ENCODE peak calls at places on chromosomes 1 and 21, in four cellular contexts. One of them, this sample, is unnamed.

GRCh38 chr21:27681841-27682240 is 715.0 kb upstream of the ADAMTS5 start:
- DNase-seq in heart left ventricle: no peak
- DNase-seq in activated CD4-positive, alpha-beta T cell treated with anti-CD3 and anti-CD28 coated beads, Interleukin-2, amount 50 U/mL, for 1 hour: no peak
- DNase-seq in NCI-H1092: no peak
- DNase-seq in this sample: no peak

GRCh38 chr1:152392909-152393308 is 21.2 kb downstream of the CRNN start:
- DNase-seq in heart left ventricle: no peak
- DNase-seq in activated CD4-positive, alpha-beta T cell treated with anti-CD3 and anti-CD28 coated beads, Interleukin-2, amount 50 U/mL, for 1 hour: no peak
- DNase-seq in NCI-H1092: no peak
- DNase-seq in this sample: no peak

GRCh38 chr1:41328011-41328615 is 33.1 kb upstream of the FOXO6 start:
- DNase-seq in heart left ventricle: no peak
- DNase-seq in activated CD4-positive, alpha-beta T cell treated with anti-CD3 and anti-CD28 coated beads, Interleukin-2, amount 50 U/mL, for 1 hour: no peak
- DNase-seq in NCI-H1092: no peak
- DNase-seq in this sample: no peak

GRCh38 chr1:224358288-224358687 is 1.6 kb downstream of the CNIH4 start:
- DNase-seq in heart left ventricle: no peak
- DNase-seq in activated CD4-positive, alpha-beta T cell treated with anti-CD3 and anti-CD28 coated beads, Interleukin-2, amount 50 U/mL, for 1 hour: no peak
- DNase-seq in NCI-H1092: no peak
- DNase-seq in this sample: no peak

GRCh38 chr1:7678491-7679158 is 92.5 kb upstream of the VAMP3 start:
- DNase-seq in heart left ventricle: no peak
- DNase-seq in activated CD4-positive, alpha-beta T cell treated with anti-CD3 and anti-CD28 coated beads, Interleukin-2, amount 50 U/mL, for 1 hour: no peak
- DNase-seq in NCI-H1092: no peak
- DNase-seq in this sample: peak; percentile 9

GRCh38 chr1:147579532-147580199 is 38.4 kb downstream of the BCL9 start:
- DNase-seq in heart left ventricle: no peak
- DNase-seq in activated CD4-positive, alpha-beta T cell treated with anti-CD3 and anti-CD28 coated beads, Interleukin-2, amount 50 U/mL, for 1 hour: no peak
- DNase-seq in NCI-H1092: no peak
- DNase-seq in this sample: no peak

GRCh38 chr1:185939142-185939541 is 205.0 kb downstream of the HMCN1 start:
- DNase-seq in heart left ventricle: no peak
- DNase-seq in activated CD4-positive, alpha-beta T cell treated with anti-CD3 and anti-CD28 coated beads, Interleukin-2, amount 50 U/mL, for 1 hour: no peak
- DNase-seq in NCI-H1092: no peak
- DNase-seq in this sample: no peak

GRCh38 chr1:11831945-11832725 is 15.4 kb downstream of the NPPA start:
- DNase-seq in heart left ventricle: no peak
- DNase-seq in activated CD4-positive, alpha-beta T cell treated with anti-CD3 and anti-CD28 coated beads, Interleukin-2, amount 50 U/mL, for 1 hour: no peak
- DNase-seq in NCI-H1092: peak; percentile 54
- DNase-seq in this sample: no peak

GRCh38 chr1:91791103-91791502 is 94.8 kb downstream of the TGFBR3 start:
- DNase-seq in heart left ventricle: no peak
- DNase-seq in activated CD4-positive, alpha-beta T cell treated with anti-CD3 and anti-CD28 coated beads, Interleukin-2, amount 50 U/mL, for 1 hour: no peak
- DNase-seq in NCI-H1092: no peak
- DNase-seq in this sample: no peak

GRCh38 chr1:9399510-9400424 is 107.1 kb downstream of the SPSB1 start:
- DNase-seq in heart left ventricle: peak; percentile 47
- DNase-seq in activated CD4-positive, alpha-beta T cell treated with anti-CD3 and anti-CD28 coated beads, Interleukin-2, amount 50 U/mL, for 1 hour: no peak
- DNase-seq in NCI-H1092: peak; percentile 55
- DNase-seq in this sample: peak; percentile 49

GRCh38 chr1:16386454-16387113 is 19.5 kb downstream of the SZRD1 start:
- DNase-seq in heart left ventricle: no peak
- DNase-seq in activated CD4-positive, alpha-beta T cell treated with anti-CD3 and anti-CD28 coated beads, Interleukin-2, amount 50 U/mL, for 1 hour: no peak
- DNase-seq in NCI-H1092: no peak
- DNase-seq in this sample: peak; percentile 80

GRCh38 chr1:114458208-114458777 is 52.7 kb downstream of the TRIM33 start:
- DNase-seq in heart left ventricle: no peak
- DNase-seq in activated CD4-positive, alpha-beta T cell treated with anti-CD3 and anti-CD28 coated beads, Interleukin-2, amount 50 U/mL, for 1 hour: no peak
- DNase-seq in NCI-H1092: no peak
- DNase-seq in this sample: no peak

GRCh38 chr21:26595971-26596370 is 22.9 kb upstream of the CYYR1 start:
- DNase-seq in heart left ventricle: no peak
- DNase-seq in activated CD4-positive, alpha-beta T cell treated with anti-CD3 and anti-CD28 coated beads, Interleukin-2, amount 50 U/mL, for 1 hour: no peak
- DNase-seq in NCI-H1092: no peak
- DNase-seq in this sample: no peak

GRCh38 chr1:81118550-81118949 is 682.2 kb upstream of the ADGRL2 start:
- DNase-seq in heart left ventricle: no peak
- DNase-seq in activated CD4-positive, alpha-beta T cell treated with anti-CD3 and anti-CD28 coated beads, Interleukin-2, amount 50 U/mL, for 1 hour: no peak
- DNase-seq in NCI-H1092: no peak
- DNase-seq in this sample: no peak

GRCh38 chr1:186236921-186237320 is 138.1 kb downstream of the TPR start:
- DNase-seq in heart left ventricle: no peak
- DNase-seq in activated CD4-positive, alpha-beta T cell treated with anti-CD3 and anti-CD28 coated beads, Interleukin-2, amount 50 U/mL, for 1 hour: no peak
- DNase-seq in NCI-H1092: no peak
- DNase-seq in this sample: no peak

GRCh38 chr1:169100208-169100882 is 6.1 kb upstream of the ATP1B1 start:
- DNase-seq in heart left ventricle: no peak
- DNase-seq in activated CD4-positive, alpha-beta T cell treated with anti-CD3 and anti-CD28 coated beads, Interleukin-2, amount 50 U/mL, for 1 hour: no peak
- DNase-seq in NCI-H1092: no peak
- DNase-seq in this sample: no peak

GRCh38 chr1:192929606-192930005 is 120.8 kb downstream of the RGS2 start:
- DNase-seq in heart left ventricle: no peak
- DNase-seq in activated CD4-positive, alpha-beta T cell treated with anti-CD3 and anti-CD28 coated beads, Interleukin-2, amount 50 U/mL, for 1 hour: no peak
- DNase-seq in NCI-H1092: no peak
- DNase-seq in this sample: no peak

GRCh38 chr1:29603622-29604021 is 367.3 kb downstream of the PTPRU start:
- DNase-seq in heart left ventricle: no peak
- DNase-seq in activated CD4-positive, alpha-beta T cell treated with anti-CD3 and anti-CD28 coated beads, Interleukin-2, amount 50 U/mL, for 1 hour: no peak
- DNase-seq in NCI-H1092: no peak
- DNase-seq in this sample: no peak

GRCh38 chr1:154944422-154945159 is 8.1 kb upstream of the PMVK start:
- DNase-seq in heart left ventricle: no peak
- DNase-seq in activated CD4-positive, alpha-beta T cell treated with anti-CD3 and anti-CD28 coated beads, Interleukin-2, amount 50 U/mL, for 1 hour: no peak
- DNase-seq in NCI-H1092: no peak
- DNase-seq in this sample: no peak

GRCh38 chr1:44289530-44289929 is 65.5 kb downstream of the ERI3 start:
- DNase-seq in heart left ventricle: no peak
- DNase-seq in activated CD4-positive, alpha-beta T cell treated with anti-CD3 and anti-CD28 coated beads, Interleukin-2, amount 50 U/mL, for 1 hour: no peak
- DNase-seq in NCI-H1092: peak; percentile 77
- DNase-seq in this sample: no peak

GRCh38 chr21:46307625-46308024 is 16.0 kb downstream of the C21orf58 start:
- DNase-seq in heart left ventricle: no peak
- DNase-seq in activated CD4-positive, alpha-beta T cell treated with anti-CD3 and anti-CD28 coated beads, Interleukin-2, amount 50 U/mL, for 1 hour: no peak
- DNase-seq in NCI-H1092: no peak
- DNase-seq in this sample: no peak

GRCh38 chr1:241902376-241903067 is 54.5 kb downstream of the EXO1 start:
- DNase-seq in heart left ventricle: no peak
- DNase-seq in activated CD4-positive, alpha-beta T cell treated with anti-CD3 and anti-CD28 coated beads, Interleukin-2, amount 50 U/mL, for 1 hour: no peak
- DNase-seq in NCI-H1092: no peak
- DNase-seq in this sample: no peak

GRCh38 chr21:45902292-45902995 is 79.1 kb upstream of the COL6A1 start:
- DNase-seq in heart left ventricle: no peak
- DNase-seq in activated CD4-positive, alpha-beta T cell treated with anti-CD3 and anti-CD28 coated beads, Interleukin-2, amount 50 U/mL, for 1 hour: no peak
- DNase-seq in NCI-H1092: no peak
- DNase-seq in this sample: no peak

GRCh38 chr1:196115641-196116040 is 492.6 kb downstream of the KCNT2 start:
- DNase-seq in heart left ventricle: peak; percentile 84
- DNase-seq in activated CD4-positive, alpha-beta T cell treated with anti-CD3 and anti-CD28 coated beads, Interleukin-2, amount 50 U/mL, for 1 hour: no peak
- DNase-seq in NCI-H1092: no peak
- DNase-seq in this sample: peak; percentile 61

GRCh38 chr1:63868220-63868897 is 94.5 kb downstream of the ROR1 start:
- DNase-seq in heart left ventricle: no peak
- DNase-seq in activated CD4-positive, alpha-beta T cell treated with anti-CD3 and anti-CD28 coated beads, Interleukin-2, amount 50 U/mL, for 1 hour: no peak
- DNase-seq in NCI-H1092: no peak
- DNase-seq in this sample: no peak

GRCh38 chr1:15969321-15969880 is 6.5 kb downstream of the ZBTB17 start:
- DNase-seq in heart left ventricle: no peak
- DNase-seq in activated CD4-positive, alpha-beta T cell treated with anti-CD3 and anti-CD28 coated beads, Interleukin-2, amount 50 U/mL, for 1 hour: no peak
- DNase-seq in NCI-H1092: no peak
- DNase-seq in this sample: no peak

GRCh38 chr1:221887091-221887746 is 145.3 kb upstream of the DUSP10 start:
- DNase-seq in heart left ventricle: peak; percentile 55
- DNase-seq in activated CD4-positive, alpha-beta T cell treated with anti-CD3 and anti-CD28 coated beads, Interleukin-2, amount 50 U/mL, for 1 hour: no peak
- DNase-seq in NCI-H1092: no peak
- DNase-seq in this sample: peak; percentile 90

GRCh38 chr1:20521960-20522861 is 14.3 kb upstream of the MUL1 start:
- DNase-seq in heart left ventricle: peak; percentile 70
- DNase-seq in activated CD4-positive, alpha-beta T cell treated with anti-CD3 and anti-CD28 coated beads, Interleukin-2, amount 50 U/mL, for 1 hour: peak; percentile 67
- DNase-seq in NCI-H1092: peak; percentile 86
- DNase-seq in this sample: peak; percentile 81

GRCh38 chr1:87869563-87869962 is 540.9 kb downstream of the LMO4 start:
- DNase-seq in heart left ventricle: no peak
- DNase-seq in activated CD4-positive, alpha-beta T cell treated with anti-CD3 and anti-CD28 coated beads, Interleukin-2, amount 50 U/mL, for 1 hour: no peak
- DNase-seq in NCI-H1092: no peak
- DNase-seq in this sample: no peak

This sample was measured in adrenal gland.